ENCODE peak calls at places on chromosome 19, in ten cellular contexts. One of them, this sample, is unnamed.

GRCh38 chr19:405138-405965 is 3.6 kb downstream of the C2CD4C start:
- DNase-seq in progenitor cell of endocrine pancreas: no peak
- DNase-seq in T-helper 9 cell: no peak
- DNase-seq in glutamatergic neuron: peak
- DNase-seq in AG04449: no peak
- DNase-seq in GM20000: peak
- DNase-seq in stimulated activated CD4-positive, alpha-beta T cell treated with anti-CD3 and anti-CD28 coated beads, Interleukin-4, amount 100 ng/mL, for 24 hours: no peak
- DNase-seq in cardiac muscle cell: no peak
- DNase-seq in dorsolateral prefrontal cortex: no peak
- DNase-seq in iPS-NIHi11: peak
- DNase-seq in this sample: no peak

GRCh38 chr19:31938675-31939074 is 406.7 kb upstream of the ZNF507 start:
- DNase-seq in stimulated activated CD4-positive, alpha-beta T cell treated with anti-CD3 and anti-CD28 coated beads, Interleukin-4, amount 100 ng/mL, for 24 hours: no peak
- DNase-seq in glutamatergic neuron: no peak
- DNase-seq in iPS-NIHi11: no peak
- DNase-seq in dorsolateral prefrontal cortex: no peak
- DNase-seq in GM20000: no peak
- DNase-seq in progenitor cell of endocrine pancreas: no peak
- DNase-seq in cardiac muscle cell: no peak
- DNase-seq in T-helper 9 cell: no peak
- DNase-seq in AG04449: no peak
- DNase-seq in this sample: no peak

GRCh38 chr19:8655340-8655709 is 24.9 kb downstream of the NFILZ start:
- DNase-seq in glutamatergic neuron: no peak
- DNase-seq in dorsolateral prefrontal cortex: no peak
- DNase-seq in progenitor cell of endocrine pancreas: no peak
- DNase-seq in GM20000: no peak
- DNase-seq in AG04449: no peak
- DNase-seq in iPS-NIHi11: no peak
- DNase-seq in T-helper 9 cell: peak
- DNase-seq in stimulated activated CD4-positive, alpha-beta T cell treated with anti-CD3 and anti-CD28 coated beads, Interleukin-4, amount 100 ng/mL, for 24 hours: peak
- DNase-seq in cardiac muscle cell: no peak
- DNase-seq in this sample: peak

GRCh38 chr19:11018179-11018578 is 57.3 kb downstream of the SMARCA4 start:
- DNase-seq in dorsolateral prefrontal cortex: no peak
- DNase-seq in AG04449: no peak
- DNase-seq in cardiac muscle cell: no peak
- DNase-seq in stimulated activated CD4-positive, alpha-beta T cell treated with anti-CD3 and anti-CD28 coated beads, Interleukin-4, amount 100 ng/mL, for 24 hours: no peak
- DNase-seq in progenitor cell of endocrine pancreas: no peak
- DNase-seq in iPS-NIHi11: peak
- DNase-seq in glutamatergic neuron: no peak
- DNase-seq in GM20000: no peak
- DNase-seq in T-helper 9 cell: no peak
- DNase-seq in this sample: no peak

GRCh38 chr19:39032164-39032918 is at the start of gene FBXO27:
- DNase-seq in progenitor cell of endocrine pancreas: peak
- DNase-seq in T-helper 9 cell: no peak
- DNase-seq in GM20000: peak
- DNase-seq in iPS-NIHi11: peak
- DNase-seq in cardiac muscle cell: peak
- DNase-seq in AG04449: no peak
- DNase-seq in stimulated activated CD4-positive, alpha-beta T cell treated with anti-CD3 and anti-CD28 coated beads, Interleukin-4, amount 100 ng/mL, for 24 hours: peak
- DNase-seq in dorsolateral prefrontal cortex: peak
- DNase-seq in glutamatergic neuron: peak
- DNase-seq in this sample: no peak

GRCh38 chr19:51127755-51128154 is 3.0 kb downstream of the SIGLEC9 start:
- DNase-seq in T-helper 9 cell: no peak
- DNase-seq in cardiac muscle cell: no peak
- DNase-seq in GM20000: no peak
- DNase-seq in dorsolateral prefrontal cortex: no peak
- DNase-seq in iPS-NIHi11: no peak
- DNase-seq in progenitor cell of endocrine pancreas: no peak
- DNase-seq in stimulated activated CD4-positive, alpha-beta T cell treated with anti-CD3 and anti-CD28 coated beads, Interleukin-4, amount 100 ng/mL, for 24 hours: no peak
- DNase-seq in AG04449: no peak
- DNase-seq in glutamatergic neuron: no peak
- DNase-seq in this sample: no peak

GRCh38 chr19:35262101-35262761 is 6.5 kb upstream of the USF2 start:
- DNase-seq in progenitor cell of endocrine pancreas: no peak
- DNase-seq in GM20000: no peak
- DNase-seq in glutamatergic neuron: no peak
- DNase-seq in stimulated activated CD4-positive, alpha-beta T cell treated with anti-CD3 and anti-CD28 coated beads, Interleukin-4, amount 100 ng/mL, for 24 hours: no peak
- DNase-seq in iPS-NIHi11: peak
- DNase-seq in T-helper 9 cell: no peak
- DNase-seq in AG04449: no peak
- DNase-seq in cardiac muscle cell: no peak
- DNase-seq in dorsolateral prefrontal cortex: peak
- DNase-seq in this sample: no peak

GRCh38 chr19:18317998-18318800 is 4.7 kb downstream of the LSM4 start:
- DNase-seq in dorsolateral prefrontal cortex: no peak
- DNase-seq in iPS-NIHi11: no peak
- DNase-seq in GM20000: no peak
- DNase-seq in stimulated activated CD4-positive, alpha-beta T cell treated with anti-CD3 and anti-CD28 coated beads, Interleukin-4, amount 100 ng/mL, for 24 hours: no peak
- DNase-seq in T-helper 9 cell: peak
- DNase-seq in glutamatergic neuron: no peak
- DNase-seq in AG04449: no peak
- DNase-seq in cardiac muscle cell: no peak
- DNase-seq in progenitor cell of endocrine pancreas: no peak
- DNase-seq in this sample: peak

GRCh38 chr19:4031420-4031819 is 23.9 kb downstream of the PIAS4 start:
- DNase-seq in iPS-NIHi11: no peak
- DNase-seq in dorsolateral prefrontal cortex: no peak
- DNase-seq in progenitor cell of endocrine pancreas: no peak
- DNase-seq in cardiac muscle cell: no peak
- DNase-seq in GM20000: no peak
- DNase-seq in AG04449: no peak
- DNase-seq in glutamatergic neuron: no peak
- DNase-seq in T-helper 9 cell: no peak
- DNase-seq in stimulated activated CD4-positive, alpha-beta T cell treated with anti-CD3 and anti-CD28 coated beads, Interleukin-4, amount 100 ng/mL, for 24 hours: no peak
- DNase-seq in this sample: no peak

GRCh38 chr19:35360880-35361420 is 2.7 kb downstream of the FFAR3 start:
- DNase-seq in T-helper 9 cell: no peak
- DNase-seq in dorsolateral prefrontal cortex: no peak
- DNase-seq in progenitor cell of endocrine pancreas: no peak
- DNase-seq in glutamatergic neuron: no peak
- DNase-seq in iPS-NIHi11: no peak
- DNase-seq in AG04449: no peak
- DNase-seq in stimulated activated CD4-positive, alpha-beta T cell treated with anti-CD3 and anti-CD28 coated beads, Interleukin-4, amount 100 ng/mL, for 24 hours: no peak
- DNase-seq in cardiac muscle cell: no peak
- DNase-seq in GM20000: no peak
- DNase-seq in this sample: no peak

GRCh38 chr19:566403-566802 is 6.0 kb upstream of the BSG start:
- DNase-seq in glutamatergic neuron: no peak
- DNase-seq in T-helper 9 cell: no peak
- DNase-seq in stimulated activated CD4-positive, alpha-beta T cell treated with anti-CD3 and anti-CD28 coated beads, Interleukin-4, amount 100 ng/mL, for 24 hours: no peak
- DNase-seq in iPS-NIHi11: no peak
- DNase-seq in cardiac muscle cell: peak
- DNase-seq in progenitor cell of endocrine pancreas: no peak
- DNase-seq in GM20000: no peak
- DNase-seq in AG04449: no peak
- DNase-seq in dorsolateral prefrontal cortex: no peak
- DNase-seq in this sample: no peak

GRCh38 chr19:29663861-29664752 is 1.2 kb upstream of the PLEKHF1 start:
- DNase-seq in T-helper 9 cell: no peak
- DNase-seq in GM20000: no peak
- DNase-seq in glutamatergic neuron: no peak
- DNase-seq in AG04449: no peak
- DNase-seq in iPS-NIHi11: no peak
- DNase-seq in dorsolateral prefrontal cortex: no peak
- DNase-seq in stimulated activated CD4-positive, alpha-beta T cell treated with anti-CD3 and anti-CD28 coated beads, Interleukin-4, amount 100 ng/mL, for 24 hours: no peak
- DNase-seq in cardiac muscle cell: no peak
- DNase-seq in progenitor cell of endocrine pancreas: no peak
- DNase-seq in this sample: no peak

GRCh38 chr19:16899566-16900075 is 10.8 kb downstream of the F2RL3 start:
- DNase-seq in dorsolateral prefrontal cortex: no peak
- DNase-seq in AG04449: no peak
- DNase-seq in glutamatergic neuron: peak
- DNase-seq in GM20000: peak
- DNase-seq in stimulated activated CD4-positive, alpha-beta T cell treated with anti-CD3 and anti-CD28 coated beads, Interleukin-4, amount 100 ng/mL, for 24 hours: no peak
- DNase-seq in progenitor cell of endocrine pancreas: no peak
- DNase-seq in iPS-NIHi11: peak
- DNase-seq in T-helper 9 cell: no peak
- DNase-seq in cardiac muscle cell: peak
- DNase-seq in this sample: no peak

GRCh38 chr19:49793561-49793840 is 19.6 kb downstream of the FUZ start:
- DNase-seq in progenitor cell of endocrine pancreas: no peak
- DNase-seq in iPS-NIHi11: no peak
- DNase-seq in T-helper 9 cell: no peak
- DNase-seq in AG04449: no peak
- DNase-seq in glutamatergic neuron: no peak
- DNase-seq in GM20000: no peak
- DNase-seq in dorsolateral prefrontal cortex: no peak
- DNase-seq in stimulated activated CD4-positive, alpha-beta T cell treated with anti-CD3 and anti-CD28 coated beads, Interleukin-4, amount 100 ng/mL, for 24 hours: peak
- DNase-seq in cardiac muscle cell: no peak
- DNase-seq in this sample: no peak

GRCh38 chr19:46030861-46031550 is 8.2 kb upstream of the PGLYRP1 start:
- DNase-seq in GM20000: no peak
- DNase-seq in iPS-NIHi11: no peak
- DNase-seq in progenitor cell of endocrine pancreas: no peak
- DNase-seq in cardiac muscle cell: peak
- DNase-seq in dorsolateral prefrontal cortex: no peak
- DNase-seq in glutamatergic neuron: no peak
- DNase-seq in stimulated activated CD4-positive, alpha-beta T cell treated with anti-CD3 and anti-CD28 coated beads, Interleukin-4, amount 100 ng/mL, for 24 hours: no peak
- DNase-seq in AG04449: no peak
- DNase-seq in T-helper 9 cell: no peak
- DNase-seq in this sample: no peak

GRCh38 chr19:8528500-8528899 is 14.5 kb upstream of the ZNF414 start:
- DNase-seq in progenitor cell of endocrine pancreas: no peak
- DNase-seq in T-helper 9 cell: no peak
- DNase-seq in stimulated activated CD4-positive, alpha-beta T cell treated with anti-CD3 and anti-CD28 coated beads, Interleukin-4, amount 100 ng/mL, for 24 hours: no peak
- DNase-seq in AG04449: no peak
- DNase-seq in GM20000: no peak
- DNase-seq in glutamatergic neuron: no peak
- DNase-seq in dorsolateral prefrontal cortex: no peak
- DNase-seq in cardiac muscle cell: no peak
- DNase-seq in iPS-NIHi11: no peak
- DNase-seq in this sample: no peak

GRCh38 chr19:2426661-2427322 is 594 bp downstream of the TIMM13 start:
- DNase-seq in AG04449: no peak
- DNase-seq in T-helper 9 cell: no peak
- DNase-seq in progenitor cell of endocrine pancreas: peak
- DNase-seq in dorsolateral prefrontal cortex: no peak
- DNase-seq in cardiac muscle cell: peak
- DNase-seq in stimulated activated CD4-positive, alpha-beta T cell treated with anti-CD3 and anti-CD28 coated beads, Interleukin-4, amount 100 ng/mL, for 24 hours: peak
- DNase-seq in GM20000: peak
- DNase-seq in iPS-NIHi11: peak
- DNase-seq in glutamatergic neuron: peak
- DNase-seq in this sample: no peak

GRCh38 chr19:14072535-14073231 is at the start of gene MISP3:
- DNase-seq in iPS-NIHi11: peak
- DNase-seq in cardiac muscle cell: peak
- DNase-seq in stimulated activated CD4-positive, alpha-beta T cell treated with anti-CD3 and anti-CD28 coated beads, Interleukin-4, amount 100 ng/mL, for 24 hours: peak
- DNase-seq in GM20000: peak
- DNase-seq in glutamatergic neuron: peak
- DNase-seq in dorsolateral prefrontal cortex: no peak
- DNase-seq in AG04449: no peak
- DNase-seq in T-helper 9 cell: no peak
- DNase-seq in progenitor cell of endocrine pancreas: no peak
- DNase-seq in this sample: no peak

GRCh38 chr19:40974633-40975037 is 16.4 kb upstream of the CYP2B6 start:
- DNase-seq in iPS-NIHi11: peak
- DNase-seq in dorsolateral prefrontal cortex: peak
- DNase-seq in AG04449: peak
- DNase-seq in T-helper 9 cell: peak
- DNase-seq in cardiac muscle cell: peak
- DNase-seq in GM20000: peak
- DNase-seq in stimulated activated CD4-positive, alpha-beta T cell treated with anti-CD3 and anti-CD28 coated beads, Interleukin-4, amount 100 ng/mL, for 24 hours: peak
- DNase-seq in glutamatergic neuron: peak
- DNase-seq in progenitor cell of endocrine pancreas: peak
- DNase-seq in this sample: peak

GRCh38 chr19:29878973-29879654 is 62.9 kb upstream of the URI1 start:
- DNase-seq in cardiac muscle cell: peak
- DNase-seq in iPS-NIHi11: peak
- DNase-seq in T-helper 9 cell: no peak
- DNase-seq in GM20000: no peak
- DNase-seq in glutamatergic neuron: no peak
- DNase-seq in stimulated activated CD4-positive, alpha-beta T cell treated with anti-CD3 and anti-CD28 coated beads, Interleukin-4, amount 100 ng/mL, for 24 hours: no peak
- DNase-seq in AG04449: no peak
- DNase-seq in progenitor cell of endocrine pancreas: no peak
- DNase-seq in dorsolateral prefrontal cortex: no peak
- DNase-seq in this sample: no peak

GRCh38 chr19:47049307-47049700 is 880 bp upstream of the TMEM160 start:
- DNase-seq in iPS-NIHi11: no peak
- DNase-seq in cardiac muscle cell: no peak
- DNase-seq in stimulated activated CD4-positive, alpha-beta T cell treated with anti-CD3 and anti-CD28 coated beads, Interleukin-4, amount 100 ng/mL, for 24 hours: no peak
- DNase-seq in progenitor cell of endocrine pancreas: no peak
- DNase-seq in T-helper 9 cell: no peak
- DNase-seq in dorsolateral prefrontal cortex: no peak
- DNase-seq in AG04449: peak
- DNase-seq in GM20000: no peak
- DNase-seq in glutamatergic neuron: no peak
- DNase-seq in this sample: no peak

GRCh38 chr19:19109601-19110000 is 28.7 kb downstream of the TMEM161A start:
- DNase-seq in progenitor cell of endocrine pancreas: no peak
- DNase-seq in cardiac muscle cell: no peak
- DNase-seq in T-helper 9 cell: no peak
- DNase-seq in stimulated activated CD4-positive, alpha-beta T cell treated with anti-CD3 and anti-CD28 coated beads, Interleukin-4, amount 100 ng/mL, for 24 hours: no peak
- DNase-seq in glutamatergic neuron: no peak
- DNase-seq in AG04449: peak
- DNase-seq in dorsolateral prefrontal cortex: no peak
- DNase-seq in GM20000: no peak
- DNase-seq in iPS-NIHi11: no peak
- DNase-seq in this sample: no peak

GRCh38 chr19:29579308-29579910 is 26.7 kb upstream of the POP4 start:
- DNase-seq in stimulated activated CD4-positive, alpha-beta T cell treated with anti-CD3 and anti-CD28 coated beads, Interleukin-4, amount 100 ng/mL, for 24 hours: no peak
- DNase-seq in AG04449: no peak
- DNase-seq in GM20000: no peak
- DNase-seq in progenitor cell of endocrine pancreas: no peak
- DNase-seq in T-helper 9 cell: no peak
- DNase-seq in cardiac muscle cell: no peak
- DNase-seq in glutamatergic neuron: no peak
- DNase-seq in iPS-NIHi11: no peak
- DNase-seq in dorsolateral prefrontal cortex: no peak
- DNase-seq in this sample: no peak

This sample was measured in effector memory CD8-positive, alpha-beta T cell.